ENCODE peak calls at places on chromosomes 7 and 10, in four cellular contexts. K is psoas muscle, V is breast epithelium, D is tibial nerve. H is an unnamed sample. For H3K27me3, the result is how much of the 10 kb centered on the place peaks cover.

GRCh38 chr10:100510533-100511308 is 8.9 kb downstream of the SEC31B start:
- DNase-seq in K (no peak), V (peak), D (no peak), H (no peak)

GRCh38 chr10:20811131-20811530 is 86.0 kb downstream of the NEBL start:
- DNase-seq in D (no peak), V (no peak), K (no peak), H (no peak)

GRCh38 chr10:115861864-115862263 is 411.1 kb downstream of the GFRA1 start:
- DNase-seq in V (no peak), K (no peak), D (no peak), H (no peak)

GRCh38 chr7:57300747-57301146 is 149.2 kb upstream of the ZNF716 start:
- DNase-seq in D (no peak), V (no peak), K (no peak), H (no peak)

GRCh38 chr7:30281791-30282190 is 2.6 kb upstream of the ZNRF2 start:
- DNase-seq in V (no peak), D (no peak), K (no peak), H (no peak)

GRCh38 chr10:75744242-75744641 is 312.8 kb downstream of the LRMDA start:
- DNase-seq in V (no peak), D (no peak), K (no peak), H (no peak)

GRCh38 chr10:36670616-36671402 is 454.6 kb upstream of the ANKRD30A start:
- DNase-seq in K (no peak), D (no peak), V (no peak), H (no peak)

GRCh38 chr10:132836832-132837540 is 51.0 kb upstream of the NKX6-2 start:
- DNase-seq in K (no peak), V (no peak), D (no peak), H (no peak)

GRCh38 chr10:124626759-124627380 is 117.3 kb downstream of the FAM53B start:
- DNase-seq in D (no peak), K (no peak), V (peak), H (no peak)

GRCh38 chr10:29932991-29933390 is 126.4 kb downstream of the JCAD start:
- DNase-seq in V (no peak), D (no peak), K (no peak), H (no peak)

GRCh38 chr10:3408603-3409365 is 236.2 kb upstream of the PITRM1 start:
- DNase-seq in V (no peak), K (no peak), D (no peak), H (no peak)

DNA sequence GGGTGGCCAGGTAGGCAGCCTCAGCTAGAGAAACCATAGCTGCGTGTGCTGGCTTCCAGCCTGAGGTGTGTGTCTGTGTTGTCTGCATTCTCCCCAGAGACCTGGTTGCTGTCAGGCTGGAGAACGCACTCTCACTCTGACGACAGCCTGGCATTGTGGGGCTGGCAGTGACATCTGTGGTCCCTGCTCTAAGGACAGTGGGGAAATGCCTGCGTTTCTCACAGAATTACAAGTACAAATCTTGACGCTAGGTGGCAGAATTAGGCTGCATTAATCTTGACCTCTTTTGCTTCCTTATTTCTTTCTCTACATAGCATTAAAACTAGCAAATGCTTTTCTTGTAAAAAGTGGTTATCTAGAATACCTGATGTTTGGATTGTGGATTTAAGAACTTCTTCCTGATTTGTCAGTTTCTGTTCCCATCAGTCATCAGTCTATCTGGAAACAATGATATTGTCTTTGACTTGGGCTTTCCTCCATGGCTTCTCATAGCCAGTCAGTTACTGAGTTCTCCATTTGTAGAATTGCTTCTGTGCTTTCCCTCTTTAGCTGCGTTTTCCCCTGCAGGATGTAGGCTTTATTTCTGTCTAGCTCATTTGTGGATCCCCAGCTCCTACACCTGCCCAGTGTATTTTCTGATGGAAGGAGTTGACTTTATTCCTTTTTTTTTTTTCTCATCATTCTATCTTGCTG is 86.0 kb downstream of the FANK1 start:
- DNase-seq in K (no peak), D (no peak), V (no peak), H (no peak)
- H3K27me3 ChIP-seq in K (under half), D (under half), V (under half), H (under half)

GRCh38 chr10:44781131-44781530 is 130.0 kb upstream of the TMEM72 start:
- DNase-seq in V (no peak), K (no peak), D (no peak), H (no peak)

GRCh38 chr10:44776181-44776580 is 135.0 kb upstream of the TMEM72 start:
- DNase-seq in D (no peak), V (no peak), K (no peak), H (no peak)

GRCh38 chr10:44775402-44775741 is 135.8 kb upstream of the TMEM72 start:
- DNase-seq in V (no peak), K (no peak), D (no peak), H (no peak)

GRCh38 chr10:44780461-44780860 is 130.7 kb upstream of the TMEM72 start:
- DNase-seq in K (no peak), D (no peak), V (no peak), H (no peak)

DNA sequence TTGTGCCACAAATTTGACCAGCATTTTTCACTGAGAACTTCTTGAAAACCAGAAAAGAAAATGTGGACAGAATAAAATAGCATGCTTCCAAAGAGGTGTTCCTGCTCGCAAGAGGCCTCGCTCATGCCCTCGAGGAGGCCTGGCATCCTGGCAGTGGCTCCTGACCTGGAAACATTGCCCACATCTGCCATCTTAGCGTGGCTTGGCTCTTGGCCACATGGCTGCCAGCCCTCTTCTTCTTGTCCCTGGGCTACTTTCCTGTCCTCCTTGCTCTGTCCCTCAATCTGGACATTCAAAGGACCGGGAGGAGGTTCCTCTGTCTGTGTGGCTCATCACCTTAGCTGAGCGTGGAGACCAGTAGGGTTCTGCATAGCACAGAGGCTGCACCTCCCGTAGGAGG is 131.6 kb upstream of the TMEM72 start:
- DNase-seq in K (no peak), D (no peak), V (peak), H (no peak)
- H3K27ac ChIP-seq in K (no peak), D (no peak), V (peak), H (no peak)

DNA sequence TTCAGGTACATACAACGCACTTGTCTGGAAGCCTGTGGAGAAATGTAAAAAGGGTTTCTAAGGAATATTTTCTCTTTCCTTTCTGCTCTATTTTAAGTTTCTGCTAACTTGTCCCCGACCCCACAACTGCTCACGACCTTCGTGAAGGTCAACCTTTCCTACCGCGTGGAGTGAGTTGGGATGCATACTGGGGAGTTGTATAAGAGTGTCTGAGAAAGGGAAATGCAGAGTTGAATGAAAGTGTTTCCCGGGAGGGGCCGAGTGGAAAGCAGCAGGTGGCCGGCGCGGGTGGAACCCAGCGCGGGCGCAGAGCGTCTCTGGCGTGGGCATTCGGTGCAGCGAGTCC is 17.9 kb upstream of the ACBD5 start:
- DNase-seq in V (no peak), D (no peak), K (no peak), H (no peak)
- H3K27me3 ChIP-seq in V (under half), D (half or more), K (under half), H (under half)

GRCh38 chr7:127587663-127588018 is 570 bp upstream of the ARF5 start:
- DNase-seq in V (peak), D (no peak), K (no peak), H (no peak)

GRCh38 chr7:127588019-127588696 is at the start of gene ARF5:
- DNase-seq in D (peak), V (peak), K (peak), H (peak)

GRCh38 chr7:127586346-127586745 is 950 bp upstream of the GCC1 start:
- DNase-seq in V (no peak), K (no peak), D (no peak), H (no peak)

GRCh38 chr7:127584648-127585043 is 750 bp downstream of the GCC1 start:
- DNase-seq in D (no peak), V (no peak), K (no peak), H (no peak)

DNA sequence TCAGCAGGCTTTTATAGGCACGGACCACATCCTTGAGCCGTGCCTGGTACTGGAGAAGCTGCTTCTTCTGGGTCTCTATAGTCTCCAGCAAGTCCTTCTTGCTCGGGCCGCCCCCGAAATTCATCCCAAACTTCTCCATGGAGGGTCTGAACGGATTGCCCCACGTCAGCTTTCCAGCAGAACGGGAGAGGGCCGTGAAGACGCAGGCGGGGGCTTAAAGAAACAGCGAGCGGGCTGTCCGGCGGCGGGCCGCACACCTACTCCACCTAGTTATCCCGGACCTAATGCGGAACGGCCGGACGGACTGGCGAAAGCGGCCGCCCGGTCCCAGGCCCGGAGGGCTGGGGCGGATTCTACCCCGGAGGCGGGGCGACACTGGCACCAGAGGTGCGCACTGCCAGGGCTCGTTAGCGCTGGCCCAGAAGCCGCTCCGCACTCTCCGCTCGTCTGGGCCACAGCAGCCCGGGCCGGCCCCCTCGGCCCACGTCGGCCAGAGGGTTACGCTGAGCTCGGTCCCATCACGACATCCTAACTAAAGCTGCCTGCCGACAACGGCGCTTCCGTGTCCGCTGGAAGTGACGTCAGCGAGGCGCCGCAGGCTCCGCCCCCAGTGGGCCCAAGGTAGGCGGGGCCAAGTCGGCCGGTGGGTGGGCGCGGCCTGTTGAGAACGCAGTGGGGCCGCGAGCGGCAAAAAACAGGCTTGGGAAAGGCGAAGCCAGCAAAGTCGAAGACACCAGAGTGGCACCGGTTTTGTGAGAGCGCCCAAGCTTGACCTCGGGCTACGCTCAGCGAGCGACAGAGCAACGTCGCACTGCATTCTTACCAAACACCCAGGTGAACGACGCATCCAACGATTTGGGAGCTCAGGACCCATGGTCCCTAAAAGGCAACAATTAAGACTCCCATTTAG is at the start of gene GCC1:
- DNase-seq in D (peak), K (peak), V (peak), H (peak)
- H3K27ac ChIP-seq in D (peak), K (peak), V (peak), H (peak)

DNA sequence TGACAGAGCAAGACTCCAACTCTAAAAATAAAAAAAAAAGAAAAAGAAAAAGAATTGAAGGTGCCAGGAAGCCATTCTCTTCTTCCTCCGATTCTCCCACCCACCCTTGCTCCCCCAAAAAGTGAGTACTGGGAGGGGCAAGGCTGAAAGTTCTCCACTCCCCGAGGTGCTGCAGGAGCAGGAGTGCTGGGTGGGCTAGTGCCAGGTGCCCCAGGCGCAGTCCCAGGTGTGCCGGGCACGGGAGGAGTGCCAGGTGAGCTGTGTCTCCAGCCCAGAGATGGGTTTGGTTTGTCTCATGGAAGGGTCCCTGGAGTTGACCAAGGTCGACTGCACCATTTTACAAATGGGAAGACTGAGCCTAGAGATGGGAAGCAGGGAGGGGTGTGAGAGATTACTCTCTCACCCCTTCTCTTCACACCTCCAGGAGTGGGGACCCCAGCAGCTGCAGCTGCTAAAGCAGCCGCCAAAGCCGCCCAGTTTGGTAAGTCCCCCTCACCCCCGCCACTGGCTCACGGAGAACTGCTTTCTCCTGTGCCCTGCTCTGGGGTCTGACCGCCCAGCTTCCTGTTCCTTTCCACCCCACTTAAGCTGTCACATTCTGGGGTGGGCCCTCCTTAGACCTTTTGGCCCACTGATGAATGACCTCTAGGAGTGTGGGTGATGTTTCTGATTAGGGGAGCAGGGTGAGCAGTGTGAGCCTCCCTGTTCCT is 26.2 kb upstream of the LIMK1 start:
- DNase-seq in D (no peak), K (no peak), V (no peak), H (no peak)
- H3K27me3 ChIP-seq in D (under half), K (under half), V (under half), H (under half)